ENCODE peak calls at places on chromosomes 2 and 18, in four cellular contexts. One of them, this sample, is unnamed.

GRCh38 chr2:44005831-44006230 is 10.0 kb upstream of the LRPPRC start:
- DNase-seq in GM10248: no peak
- DNase-seq in cardiac muscle cell: no peak
- DNase-seq in endothelial cell: no peak
- DNase-seq in this sample: no peak

GRCh38 chr2:187478719-187479118 is 30.7 kb upstream of the CALCRL start:
- DNase-seq in GM10248: no peak
- DNase-seq in cardiac muscle cell: no peak
- DNase-seq in endothelial cell: no peak
- DNase-seq in this sample: no peak

GRCh38 chr2:161873689-161874088 is 200.3 kb downstream of the DPP4 start:
- DNase-seq in GM10248: no peak
- DNase-seq in cardiac muscle cell: no peak
- DNase-seq in endothelial cell: no peak
- DNase-seq in this sample: no peak

GRCh38 chr2:41698787-41699422 is 348.9 kb upstream of the PKDCC start:
- DNase-seq in GM10248: peak; percentile 43
- DNase-seq in cardiac muscle cell: peak; percentile 49
- DNase-seq in endothelial cell: peak; percentile 58
- DNase-seq in this sample: no peak

GRCh38 chr2:23478933-23479683 is 94.1 kb downstream of the KLHL29 start:
- DNase-seq in GM10248: no peak
- DNase-seq in cardiac muscle cell: no peak
- DNase-seq in endothelial cell: no peak
- DNase-seq in this sample: no peak

GRCh38 chr2:108448678-108449409 is at the start of gene GCC2:
- DNase-seq in GM10248: peak; percentile 94
- DNase-seq in cardiac muscle cell: peak; percentile 94
- DNase-seq in endothelial cell: peak; percentile 96
- DNase-seq in this sample: peak; percentile 96

GRCh38 chr2:65710779-65711295 is 278.4 kb upstream of the SPRED2 start:
- DNase-seq in GM10248: no peak
- DNase-seq in cardiac muscle cell: peak; percentile 29
- DNase-seq in endothelial cell: peak; percentile 26
- DNase-seq in this sample: no peak

GRCh38 chr2:132038179-132038882 is 123.4 kb downstream of the ANKRD30BL start:
- DNase-seq in GM10248: peak; percentile 1
- DNase-seq in cardiac muscle cell: peak; percentile 10
- DNase-seq in endothelial cell: peak; percentile 5
- DNase-seq in this sample: no peak

GRCh38 chr2:24907106-24907505 is 12.9 kb downstream of the ADCY3 start:
- DNase-seq in GM10248: no peak
- DNase-seq in cardiac muscle cell: no peak
- DNase-seq in endothelial cell: no peak
- DNase-seq in this sample: no peak

GRCh38 chr2:32484907-32485306 is 128.1 kb downstream of the BIRC6 start:
- DNase-seq in GM10248: no peak
- DNase-seq in cardiac muscle cell: no peak
- DNase-seq in endothelial cell: no peak
- DNase-seq in this sample: no peak

GRCh38 chr2:29962922-29963321 is 41.5 kb upstream of the ALK start:
- DNase-seq in GM10248: no peak
- DNase-seq in cardiac muscle cell: no peak
- DNase-seq in endothelial cell: no peak
- DNase-seq in this sample: no peak

GRCh38 chr2:213122730-213123129 is 28.7 kb downstream of the IKZF2 start:
- DNase-seq in GM10248: no peak
- DNase-seq in cardiac muscle cell: no peak
- DNase-seq in endothelial cell: no peak
- DNase-seq in this sample: no peak

GRCh38 chr18:9825571-9826073 is 60.2 kb upstream of the TXNDC2 start:
- DNase-seq in GM10248: no peak
- DNase-seq in cardiac muscle cell: no peak
- DNase-seq in endothelial cell: no peak
- DNase-seq in this sample: no peak

GRCh38 chr18:7032537-7032936 is 85.1 kb downstream of the LAMA1 start:
- DNase-seq in GM10248: no peak
- DNase-seq in cardiac muscle cell: no peak
- DNase-seq in endothelial cell: no peak
- DNase-seq in this sample: no peak

DNA sequence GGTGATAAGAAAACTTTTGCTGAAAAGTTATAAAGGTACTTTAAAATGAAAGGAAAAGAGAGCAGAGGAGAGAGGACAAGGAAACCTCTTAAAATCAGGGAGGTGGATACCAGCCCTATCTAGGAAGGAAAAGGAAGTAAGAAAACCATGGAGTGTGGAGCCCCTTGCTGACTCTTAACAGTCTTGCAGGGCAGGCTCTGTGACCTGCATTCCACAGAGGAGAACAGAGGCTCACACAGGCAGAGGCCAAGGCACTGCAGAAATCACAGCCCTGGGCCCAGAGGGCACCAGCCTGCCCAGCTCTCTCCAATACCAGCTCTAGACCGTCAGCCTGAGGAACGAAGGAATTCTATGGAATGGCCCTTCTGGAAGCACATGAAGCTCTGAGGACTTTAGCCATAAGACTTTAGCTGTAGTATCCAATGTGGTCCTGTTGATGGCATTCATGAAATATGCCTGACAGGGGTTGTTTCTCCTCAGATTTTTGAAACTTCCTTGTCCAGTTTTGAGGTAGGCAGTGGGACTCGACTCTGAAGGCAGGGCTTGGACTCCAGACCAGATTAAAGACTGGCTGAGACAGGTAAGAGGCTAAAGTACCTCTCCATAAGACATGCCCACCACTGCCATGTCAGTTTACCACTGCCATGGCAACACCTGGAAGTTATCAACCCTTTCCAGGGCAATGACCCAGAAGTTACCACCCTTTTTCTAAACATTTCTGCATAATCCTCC is 216.3 kb downstream of the ANAPC1 start:
- DNase-seq in GM10248: no peak
- DNase-seq in cardiac muscle cell: peak; percentile 39
- DNase-seq in endothelial cell: peak; percentile 25
- DNase-seq in this sample: no peak
- TF ChIP-seq CTCF in GM10248: no peak
- TF ChIP-seq CTCF in cardiac muscle cell: peak; percentile 70
- TF ChIP-seq CTCF in endothelial cell: no peak
- TF ChIP-seq CTCF in this sample: no peak

DNA sequence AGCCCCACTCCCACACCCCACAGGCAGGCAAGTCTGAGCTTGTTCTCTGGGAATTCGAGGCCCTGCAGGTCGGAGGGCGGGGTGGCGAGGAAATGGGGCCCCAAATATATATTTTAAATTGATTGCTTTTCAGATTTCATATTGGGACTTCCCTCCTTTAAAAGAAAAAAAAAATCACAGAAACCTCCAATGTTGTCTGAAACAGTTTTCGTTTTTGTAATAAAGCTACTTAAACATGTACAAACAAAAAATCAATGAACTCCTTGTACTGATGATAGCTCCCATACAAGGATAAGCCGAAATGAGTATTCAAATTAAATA is 21.5 kb downstream of the THNSL2 start:
- DNase-seq in GM10248: no peak
- DNase-seq in cardiac muscle cell: no peak
- DNase-seq in endothelial cell: no peak
- DNase-seq in this sample: no peak
- TF ChIP-seq CTCF in GM10248: no peak
- TF ChIP-seq CTCF in cardiac muscle cell: no peak
- TF ChIP-seq CTCF in endothelial cell: peak; percentile 7
- TF ChIP-seq CTCF in this sample: no peak

GRCh38 chr2:15780912-15781574 is 159.3 kb upstream of the MYCN start:
- DNase-seq in GM10248: no peak
- DNase-seq in cardiac muscle cell: no peak
- DNase-seq in endothelial cell: no peak
- DNase-seq in this sample: no peak
- TF ChIP-seq CTCF in GM10248: no peak
- TF ChIP-seq CTCF in cardiac muscle cell: peak; percentile 9
- TF ChIP-seq CTCF in endothelial cell: no peak
- TF ChIP-seq CTCF in this sample: no peak

DNA sequence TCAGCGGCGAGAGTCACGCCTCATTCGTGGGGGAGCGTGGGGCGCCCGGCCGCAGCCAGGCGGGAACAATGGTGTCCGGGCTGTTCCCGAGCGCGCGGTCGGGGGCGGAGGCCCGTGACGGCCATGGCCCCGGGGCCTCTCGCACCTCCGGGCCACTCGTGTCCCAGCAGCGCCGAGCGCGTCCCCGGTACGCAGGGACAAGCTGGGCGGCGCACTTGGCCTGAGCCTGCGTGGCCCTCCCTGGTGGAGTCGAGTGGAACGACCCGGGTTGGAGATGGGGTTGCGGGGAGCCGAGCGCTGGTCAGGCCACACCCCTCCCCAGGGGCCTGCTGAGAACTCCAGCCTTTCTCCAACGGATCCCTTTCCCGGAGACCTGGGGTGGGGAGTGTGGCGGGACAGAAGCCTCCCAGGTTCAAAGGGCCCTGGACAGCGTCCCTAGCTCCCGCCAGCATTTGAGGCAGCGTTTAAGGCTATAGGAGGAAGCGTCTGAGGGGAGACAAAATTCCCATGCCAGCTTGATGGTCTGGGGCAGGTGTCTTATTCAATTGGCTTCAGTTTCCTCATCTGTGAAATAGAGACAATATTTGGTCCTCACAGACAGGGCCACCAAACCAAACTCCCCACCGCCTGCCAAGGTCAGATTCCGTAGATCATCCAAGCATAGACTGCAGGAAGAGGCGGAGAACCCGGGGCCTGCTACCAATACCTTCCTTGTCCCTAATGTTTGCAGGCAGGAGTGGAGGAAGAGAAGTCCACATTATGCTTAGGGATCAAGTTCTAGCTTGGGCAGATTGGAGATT is 545 bp downstream of the CNDP2 start:
- DNase-seq in GM10248: no peak
- DNase-seq in cardiac muscle cell: peak; percentile 73
- DNase-seq in endothelial cell: peak; percentile 69
- DNase-seq in this sample: no peak
- TF ChIP-seq CTCF in GM10248: no peak
- TF ChIP-seq CTCF in cardiac muscle cell: peak; percentile 18
- TF ChIP-seq CTCF in endothelial cell: no peak
- TF ChIP-seq CTCF in this sample: no peak

DNA sequence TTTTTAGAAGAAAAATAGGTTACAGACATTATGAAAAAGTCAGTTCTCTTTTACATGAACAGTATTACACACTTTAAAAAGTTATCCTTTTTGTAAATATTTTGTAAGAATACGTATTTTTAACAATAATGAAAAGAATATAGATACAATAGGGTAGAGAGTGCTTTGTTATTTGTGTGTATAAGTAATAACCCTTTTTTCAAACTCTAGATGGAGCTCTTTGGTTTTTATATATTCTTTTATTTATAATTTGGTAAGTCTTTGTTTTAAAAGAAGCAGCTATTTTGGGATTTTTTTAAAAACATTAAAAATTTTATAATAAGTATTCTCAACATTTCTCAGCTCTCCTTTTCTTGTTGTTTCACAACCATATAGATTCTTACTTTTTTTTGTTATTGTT is 46.2 kb downstream of the ACYP2 start:
- DNase-seq in GM10248: no peak
- DNase-seq in cardiac muscle cell: no peak
- DNase-seq in endothelial cell: no peak
- DNase-seq in this sample: no peak
- TF ChIP-seq CTCF in GM10248: no peak
- TF ChIP-seq CTCF in cardiac muscle cell: peak; percentile 22
- TF ChIP-seq CTCF in endothelial cell: no peak
- TF ChIP-seq CTCF in this sample: no peak

This sample was measured in activated B cell treated with CpG ODN at 0.5 μM for 24 hours.